ENCODE peak calls at places on chromosome 10, in six cellular contexts. V, B, S, E, A and G are unnamed samples.

GRCh38 chr10:59079386-59080226 is 96.8 kb upstream of the PHYHIPL start:
- DNase-seq in A (no peak), V (no peak), B (no peak), S (peak), E (no peak), G (no peak)

GRCh38 chr10:122490786-122491680 is 29.7 kb downstream of the HTRA1 start:
- DNase-seq in E (no peak), A (no peak), S (peak), B (no peak), V (no peak), G (no peak)

GRCh38 chr10:102740229-102740628 is 3.5 kb upstream of the WBP1L start:
- DNase-seq in E (no peak), V (no peak), A (no peak), S (no peak), B (no peak), G (no peak)

GRCh38 chr10:121900443-121901174 is 27.2 kb downstream of the ATE1 start:
- DNase-seq in A (no peak), S (peak), V (peak), B (no peak), E (no peak), G (no peak)

GRCh38 chr10:29590598-29591415 is 44.0 kb downstream of the SVIL start:
- DNase-seq in V (no peak), E (peak), S (peak), B (no peak), A (no peak), G (no peak)

GRCh38 chr10:86162036-86162435 is 204.6 kb downstream of the GRID1 start:
- DNase-seq in A (peak), B (no peak), S (no peak), E (no peak), V (no peak), G (no peak)

GRCh38 chr10:22243321-22243720 is 25.5 kb upstream of the EBLN1 start:
- DNase-seq in V (no peak), E (no peak), S (no peak), B (no peak), A (no peak), G (no peak)

GRCh38 chr10:89589091-89589725 is 53.8 kb upstream of the SLC16A12 start:
- DNase-seq in B (no peak), S (no peak), E (no peak), A (no peak), V (no peak), G (no peak)

GRCh38 chr10:30063098-30063497 is 3.7 kb upstream of the JCAD start:
- DNase-seq in E (no peak), S (peak), B (no peak), V (no peak), A (no peak), G (no peak)

GRCh38 chr10:103493911-103494877 is 689 bp downstream of the NEURL1 start:
- DNase-seq in E (no peak), A (peak), S (no peak), B (no peak), V (peak), G (peak)

GRCh38 chr10:52318822-52319464 is 4.9 kb downstream of the DKK1 start:
- DNase-seq in A (no peak), V (no peak), S (peak), B (no peak), E (no peak), G (no peak)

GRCh38 chr10:122282253-122282671 is 11.2 kb downstream of the BTBD16 start:
- DNase-seq in V (no peak), E (no peak), A (no peak), B (no peak), S (peak), G (no peak)

GRCh38 chr10:43166207-43166878 is 28.1 kb downstream of the CSGALNACT2 start:
- DNase-seq in A (no peak), E (no peak), V (no peak), B (no peak), S (no peak), G (no peak)

GRCh38 chr10:43230909-43231522 is 35.8 kb downstream of the RASGEF1A start:
- DNase-seq in B (no peak), V (peak), S (no peak), E (no peak), A (peak), G (peak)

GRCh38 chr10:58697691-58698090 is 185.0 kb downstream of the BICC1 start:
- DNase-seq in S (no peak), E (no peak), V (no peak), A (no peak), B (no peak), G (no peak)

GRCh38 chr10:110321869-110322620 is 17.3 kb upstream of the SMNDC1 start:
- DNase-seq in V (no peak), A (no peak), S (no peak), B (no peak), E (no peak), G (no peak)

GRCh38 chr10:88793747-88794299 is 8.7 kb upstream of the LIPM start:
- DNase-seq in S (peak), A (no peak), E (no peak), V (no peak), B (no peak), G (no peak)

GRCh38 chr10:112952282-112952991 is 2.4 kb downstream of the TCF7L2 start:
- DNase-seq in A (peak), V (peak), E (no peak), S (no peak), B (no peak), G (no peak)

GRCh38 chr10:2772791-2773644 is 294.3 kb upstream of the PFKP start:
- DNase-seq in B (no peak), S (no peak), V (peak), A (no peak), E (no peak), G (no peak)

GRCh38 chr10:28095791-28096367 is 97.0 kb upstream of the ODAD2 start:
- DNase-seq in S (peak), B (no peak), A (no peak), V (no peak), E (no peak), G (no peak)

GRCh38 chr10:34187201-34187600 is 627.9 kb downstream of the PARD3 start:
- DNase-seq in V (no peak), B (no peak), S (peak), E (no peak), A (no peak), G (no peak)

GRCh38 chr10:93751832-93752231 is 5.9 kb upstream of the LGI1 start:
- DNase-seq in B (no peak), S (peak), A (no peak), E (peak), V (peak), G (no peak)

GRCh38 chr10:132004052-132004451 is 22.3 kb upstream of the BNIP3 start:
- DNase-seq in A (no peak), E (no peak), B (no peak), V (no peak), S (no peak), G (no peak)

GRCh38 chr10:94042001-94042813 is 48.5 kb downstream of the PLCE1 start:
- DNase-seq in E (peak), V (no peak), S (peak), B (no peak), A (no peak), G (no peak)

GRCh38 chr10:102115775-102116174 is 4.4 kb downstream of the LDB1 start:
- DNase-seq in A (no peak), V (no peak), E (no peak), S (peak), B (no peak), G (no peak)

GRCh38 chr10:121332829-121333765 is 265.1 kb downstream of the FGFR2 start:
- DNase-seq in S (no peak), B (no peak), V (no peak), A (no peak), E (no peak), G (no peak)

GRCh38 chr10:112678581-112678980 is 231.6 kb downstream of the VTI1A start:
- DNase-seq in V (no peak), A (no peak), B (no peak), S (no peak), E (no peak), G (no peak)

DNA sequence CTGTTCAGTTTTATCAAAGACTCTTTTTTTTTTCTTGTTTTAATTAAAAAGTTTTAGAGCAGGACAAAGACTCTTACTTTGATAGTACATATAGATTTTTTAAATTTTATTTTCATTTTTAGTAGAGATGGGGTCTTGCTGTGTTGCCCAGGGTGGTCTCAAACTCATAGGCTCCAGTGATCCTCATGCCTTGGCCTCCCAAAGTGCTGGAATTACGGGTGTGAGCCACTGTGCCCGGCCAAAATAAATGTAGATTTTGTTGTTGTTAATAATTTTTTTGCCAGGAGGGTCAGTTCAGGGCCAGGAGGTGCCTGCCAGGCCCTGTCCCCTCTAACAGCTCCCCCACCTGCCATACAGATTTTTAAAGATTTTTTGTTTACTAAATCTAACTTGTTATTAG is 17.0 kb downstream of the DENND10 start:
- DNase-seq in E (no peak), B (no peak), S (no peak), A (no peak), V (no peak), G (no peak)
- TF ChIP-seq CTCF in E (no peak), B (no peak), S (no peak), A (no peak), V (no peak), G (no peak)

GRCh38 chr10:126387041-126387908 is 1.0 kb downstream of the ADAM12 start:
- DNase-seq in A (no peak), V (peak), E (peak), S (peak), B (no peak), G (no peak)
- TF ChIP-seq CTCF in A (peak), V (peak), E (peak), S (peak), B (no peak), G (peak)

GRCh38 chr10:72335394-72336258 is 19.1 kb downstream of the DNAJB12 start:
- DNase-seq in V (no peak), S (no peak), E (peak), B (no peak), A (peak), G (no peak)
- TF ChIP-seq CTCF in V (no peak), S (no peak), E (no peak), B (no peak), A (no peak), G (no peak)

GRCh38 chr10:130044067-130045061 is 66.3 kb downstream of the C10orf143 start:
- DNase-seq in S (no peak), B (no peak), E (peak), A (no peak), V (no peak), G (no peak)

GRCh38 chr10:130043491-130043890 is 67.1 kb downstream of the C10orf143 start:
- DNase-seq in B (no peak), S (no peak), V (no peak), A (no peak), E (peak), G (no peak)

GRCh38 chr10:130046591-130046990 is 64.0 kb downstream of the C10orf143 start:
- DNase-seq in E (peak), S (no peak), B (no peak), A (no peak), V (no peak), G (no peak)

GRCh38 chr10:130045801-130046321 is 64.8 kb downstream of the C10orf143 start:
- DNase-seq in V (no peak), B (no peak), E (peak), S (no peak), A (no peak), G (no peak)

DNA sequence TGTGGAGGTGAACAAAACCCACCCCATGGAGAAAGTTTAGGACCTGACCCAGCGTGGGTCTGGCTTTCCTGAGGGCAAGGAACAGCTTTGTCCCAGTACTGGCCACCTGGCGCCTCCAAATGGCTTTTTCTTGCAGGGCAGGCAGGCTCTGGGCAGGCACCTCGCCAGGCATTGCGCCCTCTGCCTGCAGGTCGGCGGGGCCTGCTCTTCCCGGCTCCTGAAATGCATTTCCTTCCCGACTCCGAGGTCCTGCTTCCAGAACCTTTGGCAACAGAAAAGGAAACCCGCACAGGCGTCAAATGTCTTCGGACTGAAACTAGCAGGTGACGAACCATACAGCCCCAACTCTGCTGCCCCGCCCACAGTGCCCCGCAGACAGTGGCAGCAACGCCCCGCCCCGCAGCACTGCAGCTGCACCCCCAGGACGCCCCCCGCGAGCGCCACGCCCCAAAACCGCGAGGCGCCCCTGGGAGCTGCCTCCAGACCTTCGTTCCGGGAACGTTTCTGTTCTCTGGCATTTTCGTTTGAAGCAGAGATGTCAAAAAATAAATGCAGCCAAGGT is 65.5 kb downstream of the C10orf143 start:
- DNase-seq in S (peak), V (peak), A (no peak), B (no peak), E (peak), G (no peak)
- TF ChIP-seq CTCF in S (peak), V (peak), A (no peak), B (no peak), E (no peak), G (peak)

GRCh38 chr10:84665211-84665610 is 336.8 kb downstream of the CCSER2 start:
- DNase-seq in S (no peak), A (no peak), B (no peak), V (no peak), E (no peak), G (no peak)

GRCh38 chr10:84659497-84660276 is 331.3 kb downstream of the CCSER2 start:
- DNase-seq in V (no peak), B (no peak), S (no peak), A (no peak), E (no peak), G (no peak)

GRCh38 chr10:84665883-84666463 is 337.6 kb downstream of the CCSER2 start:
- DNase-seq in E (peak), A (no peak), B (no peak), V (peak), S (no peak), G (no peak)

GRCh38 chr10:84659027-84659426 is 330.6 kb downstream of the CCSER2 start:
- DNase-seq in S (no peak), E (no peak), V (no peak), B (no peak), A (no peak), G (no peak)

GRCh38 chr10:84660340-84661159 is 332.2 kb downstream of the CCSER2 start:
- DNase-seq in A (no peak), V (no peak), E (no peak), S (no peak), B (no peak), G (no peak)
- TF ChIP-seq CTCF in A (no peak), V (no peak), E (no peak), S (no peak), B (no peak), G (no peak)

GRCh38 chr10:60466267-60467201 is 76.9 kb upstream of the ANK3 start:
- DNase-seq in S (no peak), A (no peak), B (no peak), E (no peak), V (no peak), G (no peak)
- TF ChIP-seq CTCF in S (no peak), A (no peak), B (no peak), E (no peak), V (no peak), G (peak)

DNA sequence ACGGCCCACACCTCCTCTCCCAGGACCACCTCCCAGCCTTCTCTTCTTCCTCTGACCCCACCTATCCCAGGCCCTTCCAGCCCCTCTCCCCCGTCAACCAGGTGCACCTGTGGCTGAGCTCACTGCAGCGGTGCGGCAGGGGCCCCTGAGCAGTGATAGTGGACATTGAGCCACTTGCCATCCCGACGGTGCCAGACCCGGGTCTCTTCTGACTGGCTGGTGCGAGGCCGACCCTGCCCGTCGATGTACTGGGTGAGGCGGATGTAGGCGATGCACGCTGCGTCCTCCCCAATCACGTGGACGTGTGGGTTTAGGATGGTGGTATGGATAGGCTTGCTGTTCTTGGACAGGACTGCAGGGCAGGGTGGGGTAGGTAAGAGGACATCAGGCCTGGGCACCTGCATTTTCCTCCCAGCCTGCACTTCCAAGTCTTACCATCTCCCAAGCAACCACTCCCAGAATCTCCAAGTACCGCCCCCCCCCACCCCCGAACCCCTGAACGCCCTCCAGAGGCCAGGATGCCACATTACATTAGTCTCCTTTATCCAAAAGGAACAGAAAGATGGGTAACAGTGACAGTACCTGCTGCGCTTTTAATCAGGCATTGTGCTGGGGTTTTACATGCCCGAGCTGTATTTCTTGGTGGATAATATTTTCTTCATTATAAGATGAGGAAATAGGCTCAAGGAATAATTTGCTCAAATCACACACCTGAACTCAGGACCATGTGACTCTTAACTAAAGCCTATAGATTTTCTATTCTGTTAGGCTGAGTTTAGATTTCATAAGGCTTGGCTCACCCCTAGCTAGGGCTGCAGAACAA is 3.7 kb upstream of the NDST2 start:
- DNase-seq in E (no peak), B (no peak), S (no peak), A (no peak), V (no peak), G (no peak)
- TF ChIP-seq CTCF in E (no peak), B (peak), S (no peak), A (peak), V (peak), G (peak)

GRCh38 chr10:53839437-53840039 is 961.5 kb downstream of the PCDH15 start:
- DNase-seq in V (no peak), E (no peak), A (no peak), S (peak), B (no peak), G (no peak)
- TF ChIP-seq CTCF in V (peak), E (peak), A (peak), S (peak), B (no peak), G (peak)